ENCODE peak calls at places on chromosomes 16 and 17, in five cellular contexts. Q is AG09309, N is cardiac fibroblast, P is psoas muscle, A is cardiac muscle cell. E is an unnamed sample.

GRCh38 chr17:74272731-74273201 is 1.3 kb upstream of the DNAI2 start:
- DNase-seq in A (peak), Q (no peak), N (peak), P (no peak), E (peak)

GRCh38 chr16:19542138-19542821 is 13.2 kb upstream of the VPS35L start:
- DNase-seq in P (no peak), A (no peak), Q (no peak), N (no peak), E (no peak)

GRCh38 chr17:6498798-6499540 is 54.7 kb downstream of the PIMREG start:
- DNase-seq in N (no peak), P (no peak), Q (no peak), A (no peak), E (no peak)

GRCh38 chr16:53792161-53792951 is 88.4 kb downstream of the FTO start:
- DNase-seq in P (no peak), Q (no peak), A (no peak), N (no peak), E (peak)

GRCh38 chr16:2498085-2498484 is 15.7 kb upstream of the ATP6V0C start:
- DNase-seq in A (no peak), Q (no peak), P (no peak), N (no peak), E (no peak)

GRCh38 chr17:75032896-75033294 is 13.9 kb downstream of the ATP5PD start:
- DNase-seq in A (peak), N (peak), P (no peak), Q (no peak), E (peak)

GRCh38 chr16:14284930-14285541 is 213.9 kb downstream of the MRTFB start:
- DNase-seq in N (peak), P (peak), A (peak), Q (peak), E (no peak)

GRCh38 chr17:52678211-52678610 is 519.7 kb upstream of the CA10 start:
- DNase-seq in Q (no peak), N (no peak), P (no peak), A (no peak), E (no peak)

GRCh38 chr17:50939795-50940684 is 73.9 kb upstream of the TOB1 start:
- DNase-seq in P (peak), N (no peak), Q (no peak), A (no peak), E (no peak)

GRCh38 chr16:35296962-35297653 is 1837.7 kb downstream of the TP53TG3F start:
- DNase-seq in P (no peak), Q (no peak), N (no peak), A (no peak), E (no peak)

GRCh38 chr17:7634384-7634783 is 4.4 kb downstream of the SHBG start:
- DNase-seq in A (peak), Q (no peak), N (peak), P (no peak), E (peak)

GRCh38 chr16:30609002-30609927 is 924 bp downstream of the ZNF689 start:
- DNase-seq in P (peak), A (peak), N (peak), Q (no peak), E (peak)

GRCh38 chr17:37131670-37132620 is 183.2 kb downstream of the AATF start:
- DNase-seq in A (no peak), Q (no peak), N (no peak), P (no peak), E (no peak)

GRCh38 chr17:8369944-8370343 is 6.6 kb downstream of the KRABD2 start:
- DNase-seq in A (no peak), P (no peak), Q (no peak), N (no peak), E (no peak)

GRCh38 chr16:29674188-29674587 is 4.8 kb upstream of the QPRT start:
- DNase-seq in Q (no peak), P (peak), N (peak), A (peak), E (peak)

GRCh38 chr17:45129426-45129939 is 2.8 kb downstream of the PLCD3 start:
- DNase-seq in A (no peak), P (peak), Q (no peak), N (no peak), E (no peak)

GRCh38 chr17:395179-395578 is 42.6 kb upstream of the RPH3AL start:
- DNase-seq in N (no peak), A (no peak), Q (no peak), P (no peak), E (no peak)

GRCh38 chr16:67269766-67270165 is 9.6 kb upstream of the PLEKHG4 start:
- DNase-seq in A (peak), P (peak), N (peak), Q (no peak), E (peak)

GRCh38 chr17:79992657-79993389 is 42.8 kb downstream of the TBC1D16 start:
- DNase-seq in A (no peak), P (no peak), N (no peak), Q (no peak), E (no peak)

GRCh38 chr16:84976644-84977400 is 34.5 kb downstream of the ZDHHC7 start:
- DNase-seq in N (peak), Q (no peak), P (peak), A (no peak), E (no peak)

GRCh38 chr17:18157354-18157985 is 26.2 kb upstream of the ALKBH5 start:
- DNase-seq in N (no peak), Q (no peak), A (no peak), P (no peak), E (no peak)

GRCh38 chr17:81325057-81325973 is 30.2 kb upstream of the SLC38A10 start:
- DNase-seq in Q (no peak), N (no peak), A (no peak), P (no peak), E (no peak)

GRCh38 chr16:28192811-28193529 is 18.8 kb downstream of the XPO6 start:
- DNase-seq in Q (no peak), P (no peak), A (no peak), N (no peak), E (no peak)

GRCh38 chr17:30170415-30170987 is 53.9 kb downstream of the NSRP1 start:
- DNase-seq in P (no peak), A (no peak), Q (no peak), N (no peak), E (no peak)

GRCh38 chr17:82228842-82229685 is at the start of gene SLC16A3:
- DNase-seq in A (peak), N (peak), P (peak), Q (no peak), E (peak)

GRCh38 chr16:67296422-67296821 is 17.1 kb downstream of the PLEKHG4 start:
- DNase-seq in Q (peak), P (no peak), N (peak), A (peak), E (peak)

GRCh38 chr16:23348579-23349469 is 46.7 kb downstream of the SCNN1B start:
- DNase-seq in P (no peak), A (peak), N (no peak), Q (no peak), E (no peak)

GRCh38 chr17:49822829-49823228 is 25.0 kb downstream of the TAC4 start:
- DNase-seq in A (peak), P (peak), Q (peak), N (peak), E (peak)

GRCh38 chr17:49829026-49829425 is 18.8 kb downstream of the TAC4 start:
- DNase-seq in Q (no peak), N (no peak), P (no peak), A (no peak), E (no peak)

GRCh38 chr17:49821916-49822315 is 26.0 kb downstream of the TAC4 start:
- DNase-seq in A (no peak), P (no peak), Q (no peak), N (no peak), E (no peak)

GRCh38 chr17:49823614-49824013 is 24.3 kb downstream of the TAC4 start:
- DNase-seq in Q (peak), A (no peak), N (no peak), P (no peak), E (no peak)

GRCh38 chr17:49825645-49826044 is 22.2 kb downstream of the TAC4 start:
- DNase-seq in Q (no peak), N (no peak), P (no peak), A (no peak), E (no peak)
- TF ChIP-seq CTCF in Q (no peak), N (no peak), P (no peak), A (no peak), E (no peak)

GRCh38 chr16:57387598-57388354 is 15.5 kb downstream of the CX3CL1 start:
- DNase-seq in N (no peak), A (no peak), Q (no peak), P (no peak), E (no peak)
- H3K4me3 ChIP-seq in N (no peak), A (no peak), Q (no peak), P (no peak), E (no peak)

DNA sequence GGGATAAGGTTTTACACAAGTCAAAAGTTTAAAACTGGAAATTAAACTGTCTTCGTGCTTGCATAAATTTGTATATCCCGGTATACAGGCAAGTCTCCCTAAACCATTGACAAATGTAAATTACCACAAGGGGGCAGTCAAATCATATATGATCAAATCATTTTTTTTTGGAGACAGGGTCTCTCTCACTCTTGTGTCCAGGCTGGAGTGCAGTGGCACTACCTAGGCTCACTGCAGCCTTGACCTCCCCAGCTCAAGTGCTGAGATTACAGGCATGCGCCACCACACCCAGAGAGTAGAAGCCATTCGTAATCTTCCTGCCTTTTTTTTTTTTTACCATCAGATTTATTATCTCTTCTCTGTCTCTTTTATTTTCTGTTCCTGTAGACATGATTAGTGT is 18.5 kb downstream of the TOP2A start:
- DNase-seq in N (peak), A (peak), P (no peak), Q (peak), E (peak)
- TF ChIP-seq CTCF in N (peak), A (peak), P (peak), Q (peak), E (peak)

DNA sequence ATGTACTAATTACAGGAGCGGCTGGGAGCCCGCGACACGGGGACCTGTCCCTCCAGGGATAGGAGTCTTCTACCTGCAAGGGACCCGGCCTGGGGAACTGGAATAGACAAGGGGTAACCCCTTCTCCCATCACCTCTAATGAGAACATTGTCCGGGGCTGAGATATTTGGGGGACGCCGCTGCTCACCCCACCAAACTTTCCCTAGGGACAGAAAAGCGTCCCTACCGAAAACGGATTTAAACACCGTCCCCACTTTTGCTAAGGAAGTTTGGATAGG is 3.4 kb upstream of the SOX9 start:
- DNase-seq in A (no peak), Q (no peak), P (no peak), N (no peak), E (no peak)
- H3K4me3 ChIP-seq in A (peak), Q (peak), P (peak), N (peak), E (no peak)

GRCh38 chr17:47715669-47716325 is 17.2 kb upstream of the TBX21 start:
- DNase-seq in P (no peak), N (no peak), A (no peak), Q (no peak), E (no peak)

GRCh38 chr17:47717845-47718621 is 15.0 kb upstream of the TBX21 start:
- DNase-seq in A (no peak), N (no peak), Q (no peak), P (no peak), E (no peak)

GRCh38 chr17:47718634-47719405 is 14.2 kb upstream of the TBX21 start:
- DNase-seq in N (no peak), Q (no peak), A (no peak), P (no peak), E (no peak)

GRCh38 chr17:47716381-47716780 is 16.7 kb upstream of the TBX21 start:
- DNase-seq in N (no peak), P (no peak), A (no peak), Q (no peak), E (no peak)

GRCh38 chr17:47717261-47717697 is 15.8 kb upstream of the TBX21 start:
- DNase-seq in N (no peak), P (no peak), A (no peak), Q (no peak), E (no peak)
- TF ChIP-seq CTCF in N (peak), P (no peak), A (peak), Q (peak), E (peak)

GRCh38 chr16:69166221-69166833 is 20.6 kb upstream of the SNTB2 start:
- DNase-seq in P (no peak), Q (no peak), N (peak), A (peak), E (peak)
- H3K4me3 ChIP-seq in P (no peak), Q (no peak), N (no peak), A (no peak), E (no peak)

DNA sequence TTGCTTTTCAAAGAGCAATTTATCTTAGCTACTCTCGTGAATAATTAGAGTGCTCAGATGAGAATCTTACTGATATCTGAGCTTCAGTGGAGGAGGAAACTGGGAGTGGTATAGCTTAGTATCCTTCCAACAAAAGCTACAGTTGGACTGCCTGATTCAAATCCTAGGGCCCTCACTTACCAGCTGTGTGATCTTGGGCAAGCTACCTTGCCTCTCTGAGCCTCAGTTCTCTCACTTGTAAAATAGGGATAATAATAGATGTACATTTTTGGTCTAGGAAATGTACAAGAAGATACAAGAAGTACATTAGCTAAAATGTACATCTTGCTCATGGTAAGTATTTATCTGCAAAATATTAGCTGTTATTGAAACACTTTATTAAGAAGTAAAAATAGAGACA is 502.0 kb downstream of the HAPSTR1 start:
- DNase-seq in Q (no peak), N (no peak), A (no peak), P (no peak), E (no peak)
- TF ChIP-seq CTCF in Q (no peak), N (no peak), A (no peak), P (no peak), E (no peak)

GRCh38 chr17:42423766-42424165 is 710 bp upstream of the CAVIN1 start:
- DNase-seq in N (no peak), Q (no peak), P (no peak), A (no peak), E (no peak)
- H3K4me3 ChIP-seq in N (peak), Q (peak), P (peak), A (peak), E (peak)

E was measured in fibroblast of the aortic adventitia.